ENCODE peak calls at places on chromosomes 12 and 14, in ten cellular contexts. J, L, C, V, D, R, M, X, W and H are unnamed samples.

GRCh38 chr12:26195641-26196423 is 459 bp downstream of the SSPN start:
- DNase-seq in R (peak; percentile 85), V (peak; percentile 29), W (peak; percentile 84), X (peak; percentile 60), C (peak; percentile 75), M (no peak), D (peak; percentile 62), J (no peak), L (peak; percentile 65), H (peak; percentile 81)

GRCh38 chr14:33647385-33647786 is 303.5 kb downstream of the EGLN3 start:
- DNase-seq in L (no peak), J (no peak), V (no peak), D (no peak), C (no peak), M (no peak), X (no peak), W (no peak), R (no peak), H (no peak)

GRCh38 chr14:58299665-58300202 is 1.4 kb downstream of the ARID4A start:
- DNase-seq in W (no peak), X (peak; percentile 57), J (peak; percentile 62), C (no peak), L (no peak), R (no peak), M (no peak), V (no peak), D (no peak), H (no peak)

GRCh38 chr12:124730455-124730932 is 133.2 kb downstream of the SCARB1 start:
- DNase-seq in V (no peak), W (no peak), R (no peak), M (no peak), J (no peak), C (no peak), D (no peak), L (peak; percentile 73), X (no peak), H (no peak)

GRCh38 chr14:21825147-21825743 is 151.6 kb upstream of the OR4E1 start:
- DNase-seq in M (no peak), V (no peak), D (no peak), J (peak; percentile 91), R (no peak), W (peak; percentile 77), X (no peak), L (no peak), C (no peak), H (no peak)

GRCh38 chr12:65022960-65023359 is 98.1 kb downstream of the WIF1 start:
- DNase-seq in R (no peak), L (no peak), V (no peak), X (no peak), J (no peak), C (no peak), M (no peak), W (no peak), D (no peak), H (no peak)

GRCh38 chr12:6554168-6554989 is 1.5 kb downstream of the IFFO1 start:
- DNase-seq in R (peak; percentile 89), V (peak; percentile 68), D (peak; percentile 79), L (peak; percentile 70), J (peak; percentile 94), W (peak; percentile 99), X (peak; percentile 80), M (peak; percentile 57), C (peak; percentile 82), H (peak; percentile 91)

GRCh38 chr12:124705545-124706138 is 138.2 kb upstream of the NCOR2 start:
- DNase-seq in M (no peak), J (no peak), R (no peak), W (no peak), C (no peak), L (no peak), X (no peak), V (no peak), D (no peak), H (no peak)

GRCh38 chr14:101758913-101759593 is 2.5 kb upstream of the PPP2R5C start:
- DNase-seq in D (no peak), R (no peak), W (no peak), L (peak; percentile 39), J (no peak), X (no peak), M (no peak), V (no peak), C (no peak), H (no peak)

GRCh38 chr12:104358353-104359003 is 54.9 kb downstream of the EID3 start:
- DNase-seq in L (peak; percentile 43), X (peak; percentile 73), W (peak; percentile 91), R (peak; percentile 76), V (peak; percentile 36), C (peak; percentile 77), D (peak; percentile 69), J (peak; percentile 92), M (peak; percentile 38), H (peak; percentile 84)

GRCh38 chr14:96624661-96625435 is 122.7 kb downstream of the PAPOLA start:
- DNase-seq in D (no peak), R (peak; percentile 54), C (no peak), V (no peak), X (no peak), L (no peak), W (peak; percentile 51), M (no peak), J (no peak), H (peak; percentile 64)

GRCh38 chr14:100219126-100219785 is 19.7 kb upstream of the YY1 start:
- DNase-seq in V (no peak), J (no peak), C (no peak), D (no peak), R (no peak), W (no peak), M (no peak), X (no peak), L (no peak), H (peak; percentile 20)

GRCh38 chr12:96238336-96239031 is 44.3 kb downstream of the ELK3 start:
- DNase-seq in W (peak; percentile 42), X (no peak), L (no peak), C (no peak), R (no peak), D (no peak), M (no peak), V (no peak), J (no peak), H (peak; percentile 69)

GRCh38 chr14:104595911-104596450 is 8.6 kb downstream of the TMEM179 start:
- DNase-seq in C (peak; percentile 50), L (no peak), V (no peak), X (no peak), J (peak; percentile 59), W (no peak), R (no peak), M (no peak), D (no peak), H (peak; percentile 42)

GRCh38 chr14:83172363-83172762 is 1638.7 kb upstream of the SEL1L start:
- DNase-seq in J (no peak), R (no peak), X (no peak), D (no peak), M (no peak), L (no peak), V (no peak), W (no peak), C (no peak), H (no peak)

GRCh38 chr14:29953501-29953900 is 25.9 kb upstream of the PRKD1 start:
- DNase-seq in L (no peak), J (no peak), X (no peak), R (no peak), D (no peak), W (no peak), M (no peak), V (no peak), C (no peak), H (no peak)

GRCh38 chr12:113537751-113538087 is 66.0 kb upstream of the LHX5 start:
- DNase-seq in C (no peak), M (no peak), D (no peak), R (no peak), W (no peak), V (no peak), J (no peak), L (no peak), X (no peak), H (no peak)

GRCh38 chr12:66803972-66804371 is 125.1 kb upstream of the GRIP1 start:
- DNase-seq in J (no peak), M (no peak), L (no peak), R (no peak), D (no peak), C (no peak), X (no peak), V (no peak), W (no peak), H (no peak)

GRCh38 chr12:100401660-100402059 is 44.8 kb downstream of the SLC17A8 start:
- DNase-seq in L (no peak), X (no peak), M (no peak), D (peak; percentile 30), R (no peak), W (no peak), J (no peak), C (no peak), V (no peak), H (no peak)

GRCh38 chr14:73136085-73136386 is 271 bp upstream of the PSEN1 start:
- DNase-seq in V (no peak), M (no peak), R (no peak), L (no peak), C (no peak), X (no peak), J (no peak), W (no peak), D (no peak), H (no peak)
- H3K27ac ChIP-seq in V (peak overlapping the region; percentile 85), M (peak overlapping the region; percentile 93), R (peak overlapping the region; percentile 93), L (no peak overlapping the region), C (peak overlapping the region; percentile 98), X (peak overlapping the region; percentile 99), J (no peak overlapping the region), W (peak overlapping the region; percentile 94), D (peak overlapping the region; percentile 98), H (peak overlapping the region; percentile 98)

GRCh38 chr12:63396135-63396534 is 245.1 kb upstream of the AVPR1A start:
- DNase-seq in D (no peak), C (no peak), W (no peak), V (no peak), J (no peak), X (no peak), L (no peak), R (no peak), M (no peak), H (no peak)
- H3K27me3 ChIP-seq in D (no peaks in the 10 kb centered on the region), C (no peaks in the 10 kb centered on the region), W (no peaks in the 10 kb centered on the region), V (no peaks in the 10 kb centered on the region), J (no peaks in the 10 kb centered on the region), X (no peaks in the 10 kb centered on the region), L (no peaks in the 10 kb centered on the region), R (no peaks in the 10 kb centered on the region), M (no peaks in the 10 kb centered on the region), H (no peaks in the 10 kb centered on the region)

DNA sequence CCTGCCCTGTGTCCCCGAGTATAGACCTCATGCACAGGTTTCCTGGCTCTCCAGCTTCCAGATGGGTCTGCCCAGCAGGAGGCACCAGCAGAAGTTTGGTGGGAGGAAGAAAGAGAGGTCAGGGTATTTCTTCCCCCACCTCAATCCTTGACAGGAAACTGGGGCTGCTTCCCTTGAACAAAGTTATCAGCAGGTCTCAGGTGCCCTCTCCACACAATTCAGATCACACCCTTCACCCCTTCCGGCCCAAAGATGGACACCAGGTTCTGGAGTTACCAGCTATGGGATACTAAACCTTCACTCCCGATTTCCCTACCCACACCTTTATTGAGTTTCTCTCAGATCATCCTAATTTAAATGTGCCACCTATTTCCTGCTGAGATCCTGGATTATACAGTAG is 1.2 kb downstream of the SART3 start:
- DNase-seq in W (peak; percentile 59), V (no peak), L (no peak), X (no peak), J (peak; percentile 54), R (no peak), C (no peak), D (no peak), M (no peak), H (no peak)
- H3K4me3 ChIP-seq in W (peak overlapping the region; percentile 94), V (peak overlapping the region; percentile 96), L (peak overlapping the region; percentile 96), X (peak overlapping the region; percentile 86), J (peak overlapping the region; percentile 95), R (peak overlapping the region; percentile 93), C (peak overlapping the region; percentile 90), D (no peak overlapping the region), M (peak overlapping the region; percentile 90), H (no peak overlapping the region)

GRCh38 chr14:54796961-54797360 is 105.7 kb downstream of the GCH1 start:
- DNase-seq in R (no peak), L (no peak), W (no peak), J (no peak), D (no peak), V (no peak), X (no peak), C (no peak), M (no peak), H (no peak)
- H3K27ac ChIP-seq in R (no peak overlapping the region), L (no peak overlapping the region), W (no peak overlapping the region), J (peak overlapping the region; percentile 75), D (no peak overlapping the region), V (no peak overlapping the region), X (no peak overlapping the region), C (no peak overlapping the region), M (no peak overlapping the region), H (no peak overlapping the region)